ENCODE peak calls at places on chromosomes 5 and 9, in six cellular contexts. One of them, this sample, is unnamed.

GRCh38 chr5:148939676-148940075 is 113.3 kb downstream of the ADRB2 start:
- DNase-seq in spleen: no peak
- DNase-seq in Karpas-422: no peak
- DNase-seq in heart left ventricle: no peak
- DNase-seq in tibial artery: no peak
- DNase-seq in astrocyte of the spinal cord: peak; percentile 77
- DNase-seq in this sample: no peak

GRCh38 chr9:108476574-108476973 is 379.2 kb downstream of the ACTL7B start:
- DNase-seq in spleen: no peak
- DNase-seq in Karpas-422: no peak
- DNase-seq in heart left ventricle: no peak
- DNase-seq in tibial artery: no peak
- DNase-seq in astrocyte of the spinal cord: peak; percentile 24
- DNase-seq in this sample: no peak

GRCh38 chr9:126805546-126806262 is 864 bp downstream of the ZBTB43 start:
- DNase-seq in spleen: peak; percentile 80
- DNase-seq in Karpas-422: peak; percentile 81
- DNase-seq in heart left ventricle: peak; percentile 68
- DNase-seq in tibial artery: no peak
- DNase-seq in astrocyte of the spinal cord: peak; percentile 28
- DNase-seq in this sample: peak; percentile 83

GRCh38 chr5:139698461-139699146 is 50.5 kb downstream of the CXXC5 start:
- DNase-seq in spleen: peak; percentile 84
- DNase-seq in Karpas-422: peak; percentile 64
- DNase-seq in heart left ventricle: peak; percentile 89
- DNase-seq in tibial artery: peak; percentile 94
- DNase-seq in astrocyte of the spinal cord: peak; percentile 90
- DNase-seq in this sample: peak; percentile 82

GRCh38 chr5:75156585-75156984 is 80.1 kb downstream of the ANKRD31 start:
- DNase-seq in spleen: no peak
- DNase-seq in Karpas-422: peak; percentile 43
- DNase-seq in heart left ventricle: no peak
- DNase-seq in tibial artery: no peak
- DNase-seq in astrocyte of the spinal cord: no peak
- DNase-seq in this sample: peak; percentile 16

GRCh38 chr9:129365196-129365595 is 187.1 kb upstream of the IER5L start:
- DNase-seq in spleen: no peak
- DNase-seq in Karpas-422: no peak
- DNase-seq in heart left ventricle: no peak
- DNase-seq in tibial artery: no peak
- DNase-seq in astrocyte of the spinal cord: no peak
- DNase-seq in this sample: peak; percentile 27

GRCh38 chr9:15693701-15694100 is 140.9 kb downstream of the CCDC171 start:
- DNase-seq in spleen: no peak
- DNase-seq in Karpas-422: no peak
- DNase-seq in heart left ventricle: no peak
- DNase-seq in tibial artery: no peak
- DNase-seq in astrocyte of the spinal cord: no peak
- DNase-seq in this sample: no peak

GRCh38 chr9:77384406-77384805 is 207.1 kb downstream of the VPS13A start:
- DNase-seq in spleen: no peak
- DNase-seq in Karpas-422: no peak
- DNase-seq in heart left ventricle: no peak
- DNase-seq in tibial artery: no peak
- DNase-seq in astrocyte of the spinal cord: peak; percentile 47
- DNase-seq in this sample: peak; percentile 56

GRCh38 chr5:151151263-151151660 is 6.3 kb downstream of the ANXA6 start:
- DNase-seq in spleen: no peak
- DNase-seq in Karpas-422: peak; percentile 55
- DNase-seq in heart left ventricle: no peak
- DNase-seq in tibial artery: no peak
- DNase-seq in astrocyte of the spinal cord: no peak
- DNase-seq in this sample: no peak

GRCh38 chr9:35526087-35526801 is 36.3 kb downstream of the RUSC2 start:
- DNase-seq in spleen: no peak
- DNase-seq in Karpas-422: no peak
- DNase-seq in heart left ventricle: no peak
- DNase-seq in tibial artery: no peak
- DNase-seq in astrocyte of the spinal cord: peak; percentile 25
- DNase-seq in this sample: peak; percentile 73

GRCh38 chr5:74885170-74885569 is 19.0 kb upstream of the FAM169A start:
- DNase-seq in spleen: no peak
- DNase-seq in Karpas-422: no peak
- DNase-seq in heart left ventricle: no peak
- DNase-seq in tibial artery: no peak
- DNase-seq in astrocyte of the spinal cord: no peak
- DNase-seq in this sample: no peak

GRCh38 chr9:126326228-126327015 is at the start of gene MVB12B:
- DNase-seq in spleen: peak; percentile 92
- DNase-seq in Karpas-422: no peak
- DNase-seq in heart left ventricle: peak; percentile 82
- DNase-seq in tibial artery: no peak
- DNase-seq in astrocyte of the spinal cord: peak; percentile 23
- DNase-seq in this sample: no peak

GRCh38 chr5:55232194-55232984 is 1.0 kb downstream of the CCNO start:
- DNase-seq in spleen: peak; percentile 73
- DNase-seq in Karpas-422: no peak
- DNase-seq in heart left ventricle: no peak
- DNase-seq in tibial artery: no peak
- DNase-seq in astrocyte of the spinal cord: no peak
- DNase-seq in this sample: no peak

GRCh38 chr9:128921881-128922763 is 1.3 kb downstream of the PHYHD1 start:
- DNase-seq in spleen: no peak
- DNase-seq in Karpas-422: peak; percentile 71
- DNase-seq in heart left ventricle: peak; percentile 79
- DNase-seq in tibial artery: peak; percentile 83
- DNase-seq in astrocyte of the spinal cord: peak; percentile 34
- DNase-seq in this sample: peak; percentile 53

GRCh38 chr9:19495186-19496028 is 86.6 kb downstream of the ACER2 start:
- DNase-seq in spleen: no peak
- DNase-seq in Karpas-422: no peak
- DNase-seq in heart left ventricle: no peak
- DNase-seq in tibial artery: no peak
- DNase-seq in astrocyte of the spinal cord: no peak
- DNase-seq in this sample: no peak

GRCh38 chr9:19492775-19493173 is 84.0 kb downstream of the ACER2 start:
- DNase-seq in spleen: no peak
- DNase-seq in Karpas-422: no peak
- DNase-seq in heart left ventricle: no peak
- DNase-seq in tibial artery: no peak
- DNase-seq in astrocyte of the spinal cord: no peak
- DNase-seq in this sample: no peak

GRCh38 chr9:19493174-19493811 is 84.5 kb downstream of the ACER2 start:
- DNase-seq in spleen: no peak
- DNase-seq in Karpas-422: peak; percentile 82
- DNase-seq in heart left ventricle: peak; percentile 86
- DNase-seq in tibial artery: no peak
- DNase-seq in astrocyte of the spinal cord: peak; percentile 61
- DNase-seq in this sample: peak; percentile 89

GRCh38 chr9:19496321-19496720 is 87.5 kb downstream of the ACER2 start:
- DNase-seq in spleen: no peak
- DNase-seq in Karpas-422: no peak
- DNase-seq in heart left ventricle: no peak
- DNase-seq in tibial artery: no peak
- DNase-seq in astrocyte of the spinal cord: no peak
- DNase-seq in this sample: no peak

DNA sequence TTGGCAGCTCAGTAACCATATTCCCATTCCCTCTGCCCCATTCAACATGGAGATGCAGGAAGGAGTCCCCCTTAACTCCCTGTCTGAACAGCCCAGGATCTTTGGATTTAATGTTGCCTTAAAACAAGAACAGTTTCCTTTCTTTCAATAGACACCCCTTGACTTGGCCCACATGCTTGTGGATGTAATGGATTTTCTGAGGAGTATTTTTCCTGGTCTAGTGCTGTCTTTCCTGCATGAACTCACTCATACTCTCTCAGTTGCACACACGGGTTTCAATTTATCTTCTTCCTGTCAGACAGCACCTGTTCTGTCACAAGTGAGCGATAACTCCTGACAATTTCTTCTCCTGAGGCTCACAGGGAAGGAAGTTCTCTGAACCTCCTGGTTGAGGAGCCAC is 85.0 kb downstream of the ACER2 start:
- DNase-seq in spleen: no peak
- DNase-seq in Karpas-422: no peak
- DNase-seq in heart left ventricle: no peak
- DNase-seq in tibial artery: no peak
- DNase-seq in astrocyte of the spinal cord: no peak
- DNase-seq in this sample: no peak
- H3K4me3 ChIP-seq in spleen: no peak overlapping the region
- H3K4me3 ChIP-seq in Karpas-422: no peak overlapping the region
- H3K4me3 ChIP-seq in heart left ventricle: no peak overlapping the region
- H3K4me3 ChIP-seq in tibial artery: no peak overlapping the region
- H3K4me3 ChIP-seq in astrocyte of the spinal cord: no peak overlapping the region
- H3K4me3 ChIP-seq in this sample: peak overlapping the region; percentile 51

DNA sequence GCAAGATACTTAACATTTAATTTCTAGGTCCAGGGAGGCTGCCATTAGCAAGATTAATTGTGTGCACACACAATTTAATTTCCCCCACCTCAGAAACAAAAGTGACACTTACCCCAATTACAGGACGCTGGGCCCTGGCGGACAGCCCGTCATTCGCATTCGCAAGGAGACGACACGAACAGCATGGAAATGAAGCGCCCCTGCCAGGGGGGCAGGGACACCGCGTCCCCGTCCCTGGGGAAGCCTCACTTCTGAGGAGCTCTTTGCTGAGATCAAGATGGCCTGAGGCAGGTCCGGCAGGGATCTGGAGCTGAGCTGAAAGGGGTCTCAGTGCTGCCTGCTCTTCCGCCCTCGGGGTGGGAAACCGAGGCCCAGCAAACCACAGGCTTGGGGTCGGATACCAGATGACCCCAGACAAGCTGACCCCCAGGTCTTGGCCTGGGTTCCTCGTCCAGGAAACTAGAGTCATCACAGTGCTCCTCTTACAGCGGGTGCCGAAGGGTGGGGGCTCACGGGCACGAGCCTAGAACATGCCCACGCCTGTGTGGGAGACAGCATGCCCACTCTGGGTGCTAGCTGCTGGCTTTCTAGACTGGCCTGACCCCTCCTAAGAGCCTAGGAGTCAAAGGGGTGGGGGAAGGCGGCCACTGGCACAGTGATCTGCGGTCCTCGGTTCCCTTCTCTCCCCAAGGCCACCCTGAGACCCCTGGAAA is 103.2 kb downstream of the VAV2 start:
- DNase-seq in spleen: no peak
- DNase-seq in Karpas-422: no peak
- DNase-seq in heart left ventricle: no peak
- DNase-seq in tibial artery: no peak
- DNase-seq in astrocyte of the spinal cord: no peak
- DNase-seq in this sample: no peak
- H3K4me3 ChIP-seq in spleen: no peak overlapping the region
- H3K4me3 ChIP-seq in Karpas-422: no peak overlapping the region
- H3K4me3 ChIP-seq in heart left ventricle: no peak overlapping the region
- H3K4me3 ChIP-seq in tibial artery: no peak overlapping the region
- H3K4me3 ChIP-seq in astrocyte of the spinal cord: no peak overlapping the region
- H3K4me3 ChIP-seq in this sample: no peak overlapping the region

GRCh38 chr5:88813805-88814584 is 69.0 kb downstream of the MEF2C start:
- DNase-seq in spleen: no peak
- DNase-seq in Karpas-422: no peak
- DNase-seq in heart left ventricle: no peak
- DNase-seq in tibial artery: no peak
- DNase-seq in astrocyte of the spinal cord: no peak
- DNase-seq in this sample: no peak
- H3K4me3 ChIP-seq in spleen: no peak overlapping the region
- H3K4me3 ChIP-seq in Karpas-422: no peak overlapping the region
- H3K4me3 ChIP-seq in heart left ventricle: no peak overlapping the region
- H3K4me3 ChIP-seq in tibial artery: no peak overlapping the region
- H3K4me3 ChIP-seq in astrocyte of the spinal cord: no peak overlapping the region
- H3K4me3 ChIP-seq in this sample: no peak overlapping the region

DNA sequence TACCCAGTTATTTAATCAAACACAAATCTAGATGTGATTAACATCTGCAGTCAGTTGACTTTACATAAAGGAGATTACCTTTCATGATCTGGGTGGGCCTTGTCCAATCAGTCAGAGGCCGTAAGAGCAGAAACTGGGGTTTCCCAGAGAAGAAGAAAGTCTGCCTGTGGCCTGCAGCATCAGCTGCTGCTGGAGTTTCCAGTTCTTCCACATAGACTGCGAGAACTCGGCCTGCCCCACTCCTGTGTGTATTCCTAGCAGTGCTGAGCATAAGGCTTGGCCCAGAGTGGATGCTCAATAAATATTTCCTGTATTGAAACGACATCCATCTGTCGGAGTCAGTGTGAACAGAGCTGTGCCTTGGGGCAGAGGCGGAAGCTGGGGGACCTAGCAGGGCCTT is 75.9 kb upstream of the CXCL14 start:
- DNase-seq in spleen: no peak
- DNase-seq in Karpas-422: no peak
- DNase-seq in heart left ventricle: no peak
- DNase-seq in tibial artery: no peak
- DNase-seq in astrocyte of the spinal cord: no peak
- DNase-seq in this sample: no peak
- H3K4me3 ChIP-seq in spleen: no peak overlapping the region
- H3K4me3 ChIP-seq in Karpas-422: no peak overlapping the region
- H3K4me3 ChIP-seq in heart left ventricle: no peak overlapping the region
- H3K4me3 ChIP-seq in tibial artery: no peak overlapping the region
- H3K4me3 ChIP-seq in astrocyte of the spinal cord: no peak overlapping the region
- H3K4me3 ChIP-seq in this sample: no peak overlapping the region

GRCh38 chr9:104025945-104026344 is 68.2 kb upstream of the SMC2 start:
- DNase-seq in spleen: no peak
- DNase-seq in Karpas-422: no peak
- DNase-seq in heart left ventricle: no peak
- DNase-seq in tibial artery: no peak
- DNase-seq in astrocyte of the spinal cord: no peak
- DNase-seq in this sample: peak; percentile 27

GRCh38 chr9:104025109-104025508 is 69.0 kb upstream of the SMC2 start:
- DNase-seq in spleen: no peak
- DNase-seq in Karpas-422: no peak
- DNase-seq in heart left ventricle: no peak
- DNase-seq in tibial artery: no peak
- DNase-seq in astrocyte of the spinal cord: no peak
- DNase-seq in this sample: peak; percentile 59

GRCh38 chr9:104028827-104029226 is 65.3 kb upstream of the SMC2 start:
- DNase-seq in spleen: no peak
- DNase-seq in Karpas-422: no peak
- DNase-seq in heart left ventricle: no peak
- DNase-seq in tibial artery: no peak
- DNase-seq in astrocyte of the spinal cord: no peak
- DNase-seq in this sample: no peak

GRCh38 chr9:104027295-104027694 is 66.8 kb upstream of the SMC2 start:
- DNase-seq in spleen: no peak
- DNase-seq in Karpas-422: peak; percentile 57
- DNase-seq in heart left ventricle: no peak
- DNase-seq in tibial artery: no peak
- DNase-seq in astrocyte of the spinal cord: no peak
- DNase-seq in this sample: no peak
- H3K4me3 ChIP-seq in spleen: no peak overlapping the region
- H3K4me3 ChIP-seq in Karpas-422: no peak overlapping the region
- H3K4me3 ChIP-seq in heart left ventricle: no peak overlapping the region
- H3K4me3 ChIP-seq in tibial artery: no peak overlapping the region
- H3K4me3 ChIP-seq in astrocyte of the spinal cord: no peak overlapping the region
- H3K4me3 ChIP-seq in this sample: no peak overlapping the region

DNA sequence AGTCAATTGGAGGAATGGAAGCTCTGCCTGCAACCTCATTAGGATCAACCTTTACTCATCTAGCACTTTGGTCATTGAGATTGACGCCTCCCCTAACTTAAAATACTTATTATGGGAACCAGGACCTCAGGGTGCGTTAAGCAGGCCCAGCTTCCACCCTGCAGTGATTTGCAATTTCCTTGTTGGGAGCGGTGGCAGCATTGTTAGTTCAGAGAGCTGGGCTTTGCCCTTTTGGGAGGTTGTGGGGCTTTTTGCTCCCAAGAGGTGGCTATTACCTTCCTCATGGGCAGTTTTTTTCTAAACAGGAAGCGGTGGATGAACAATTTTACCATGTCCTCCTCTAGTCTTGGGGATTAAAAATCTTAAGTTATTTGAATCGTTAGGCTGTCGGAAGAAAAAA is 60.9 kb downstream of the TMEM215 start:
- DNase-seq in spleen: no peak
- DNase-seq in Karpas-422: no peak
- DNase-seq in heart left ventricle: no peak
- DNase-seq in tibial artery: no peak
- DNase-seq in astrocyte of the spinal cord: no peak
- DNase-seq in this sample: no peak
- H3K4me3 ChIP-seq in spleen: no peak overlapping the region
- H3K4me3 ChIP-seq in Karpas-422: no peak overlapping the region
- H3K4me3 ChIP-seq in heart left ventricle: no peak overlapping the region
- H3K4me3 ChIP-seq in tibial artery: no peak overlapping the region
- H3K4me3 ChIP-seq in astrocyte of the spinal cord: no peak overlapping the region
- H3K4me3 ChIP-seq in this sample: no peak overlapping the region